ENCODE peak calls at places on chromosomes 12 and 14, in eight cellular contexts. F is brain pericyte, U is Daoy, T is kidney tubule cell, V is left ventricle myocardium superior, L is RPMI7951, R is AG08396, A is HFF-Myc. M is an unnamed sample.

GRCh38 chr12:83093426-83093825 is 406.7 kb downstream of the TMTC2 start:
- DNase-seq in A (no peak), U (no peak), V (no peak), F (no peak), L (no peak), T (no peak), R (no peak), M (no peak)

GRCh38 chr14:93013368-93013719 is 90.4 kb downstream of the CHGA start:
- DNase-seq in T (no peak), U (peak; percentile 76), R (peak; percentile 47), V (no peak), L (peak; percentile 36), F (no peak), A (no peak), M (no peak)

GRCh38 chr12:85814116-85814515 is 22.1 kb downstream of the RASSF9 start:
- DNase-seq in A (no peak), R (no peak), T (no peak), F (no peak), U (no peak), L (no peak), V (no peak), M (no peak)

GRCh38 chr14:49945448-49946319 is 52.8 kb downstream of the ARF6 start:
- DNase-seq in F (no peak), T (no peak), V (no peak), L (peak; percentile 19), U (no peak), A (no peak), R (no peak), M (no peak)

GRCh38 chr12:41988715-41989114 is 156.0 kb downstream of the GXYLT1 start:
- DNase-seq in T (no peak), A (no peak), V (no peak), U (no peak), F (no peak), L (no peak), R (no peak), M (no peak)

GRCh38 chr14:103126088-103126872 is 3.0 kb downstream of the TNFAIP2 start:
- DNase-seq in F (no peak), T (peak; percentile 42), R (no peak), U (no peak), V (peak; percentile 31), A (no peak), L (no peak), M (no peak)

GRCh38 chr12:125178222-125178621 is 113.0 kb downstream of the AACS start:
- DNase-seq in F (no peak), T (peak; percentile 23), U (no peak), A (no peak), R (no peak), L (no peak), V (no peak), M (no peak)

GRCh38 chr12:41634096-41634495 is 446.0 kb downstream of the PDZRN4 start:
- DNase-seq in T (no peak), F (no peak), R (no peak), A (no peak), U (no peak), L (no peak), V (no peak), M (no peak)

GRCh38 chr14:68888883-68889282 is 90.2 kb downstream of the ACTN1 start:
- DNase-seq in T (no peak), V (no peak), U (no peak), A (no peak), F (no peak), R (no peak), L (no peak), M (no peak)

GRCh38 chr12:121712462-121713256 is at the start of gene TMEM120B:
- DNase-seq in A (no peak), F (no peak), V (peak; percentile 93), L (peak; percentile 65), T (peak; percentile 82), R (peak; percentile 97), U (peak; percentile 87), M (peak; percentile 89)

GRCh38 chr14:105419305-105420091 is at the start of gene MTA1:
- DNase-seq in U (peak; percentile 72), L (peak; percentile 45), A (no peak), V (peak; percentile 73), F (no peak), T (peak; percentile 50), R (peak; percentile 84), M (peak; percentile 81)

GRCh38 chr12:26018926-26019325 is 60.4 kb downstream of the RASSF8 start:
- DNase-seq in A (no peak), F (no peak), L (no peak), T (peak; percentile 36), V (no peak), U (no peak), R (no peak), M (no peak)

GRCh38 chr12:13195848-13196301 is 651 bp upstream of the EMP1 start:
- DNase-seq in A (no peak), R (no peak), V (no peak), F (no peak), L (peak; percentile 49), U (no peak), T (peak; percentile 56), M (no peak)

GRCh38 chr14:87805315-87805723 is 187.7 kb downstream of the GALC start:
- DNase-seq in L (no peak), U (peak; percentile 32), F (no peak), V (no peak), R (peak; percentile 58), A (peak; percentile 24), T (peak; percentile 65), M (no peak)

GRCh38 chr12:69816082-69816481 is 8.9 kb upstream of the MYRFL start:
- DNase-seq in V (no peak), A (no peak), L (no peak), R (no peak), U (no peak), F (no peak), T (no peak), M (no peak)

GRCh38 chr14:68722186-68722585 is 70.7 kb downstream of the ZFP36L1 start:
- DNase-seq in T (no peak), F (no peak), V (no peak), A (no peak), R (no peak), L (no peak), U (no peak), M (no peak)